ENCODE peak calls at places on chromosomes 16 and 17, in eight cellular contexts. R is kidney, O is hepatocyte, M is left lung, Y is HCT116, B is suprapubic skin, L is ovary, H is prostate gland. I is an unnamed sample.

GRCh38 chr16:84281077-84281476 is 13.6 kb upstream of the WFDC1 start:
- DNase-seq in B (no peak), O (no peak), R (peak; percentile 22), H (no peak), L (no peak), Y (peak; percentile 78), M (no peak), I (no peak)

GRCh38 chr17:80416260-80416939 is 1.4 kb downstream of the ENDOV start:
- DNase-seq in M (no peak), L (peak; percentile 9), Y (no peak), H (no peak), R (no peak), B (no peak), O (no peak), I (no peak)

GRCh38 chr16:81374514-81374913 is 59.8 kb downstream of the GAN start:
- DNase-seq in R (no peak), Y (no peak), L (no peak), H (no peak), B (no peak), O (no peak), M (no peak), I (no peak)

GRCh38 chr17:63932008-63932561 is at the start of gene CD79B:
- DNase-seq in O (no peak), Y (no peak), H (no peak), R (peak; percentile 75), B (no peak), L (no peak), M (no peak), I (no peak)

GRCh38 chr16:64459821-64460220 is 662.0 kb downstream of the CDH11 start:
- DNase-seq in L (peak; percentile 33), B (no peak), H (no peak), O (peak; percentile 16), M (no peak), Y (no peak), R (no peak), I (no peak)

GRCh38 chr17:75635610-75636202 is 2.5 kb downstream of the SMIM5 start:
- DNase-seq in R (peak; percentile 75), O (no peak), M (no peak), B (no peak), H (no peak), L (peak; percentile 19), Y (no peak), I (peak; percentile 33)

GRCh38 chr17:15659236-15659635 is 24.9 kb downstream of the TRIM16 start:
- DNase-seq in R (no peak), M (no peak), Y (no peak), B (no peak), H (no peak), L (no peak), O (no peak), I (no peak)

GRCh38 chr16:50296807-50297206 is 30.5 kb downstream of the ADCY7 start:
- DNase-seq in Y (no peak), M (peak; percentile 18), B (peak; percentile 61), R (peak; percentile 58), O (no peak), L (peak; percentile 0), H (no peak), I (no peak)

DNA sequence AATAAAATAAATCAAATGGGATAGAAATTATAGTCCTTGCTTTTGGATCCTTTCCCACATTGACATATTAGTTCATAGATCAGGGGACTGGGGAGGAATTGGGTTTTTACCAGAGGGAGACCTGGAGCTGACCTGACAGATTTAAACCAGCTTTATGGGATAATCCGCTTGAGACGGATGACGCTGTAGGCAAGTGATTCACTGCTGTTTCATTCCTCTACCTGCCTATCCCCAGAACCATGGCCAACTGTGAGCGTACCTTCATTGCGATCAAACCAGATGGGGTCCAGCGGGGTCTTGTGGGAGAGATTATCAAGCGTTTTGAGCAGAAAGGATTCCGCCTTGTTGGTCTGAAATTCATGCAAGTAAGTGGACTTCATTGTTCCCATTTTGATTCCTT is 2.1 kb downstream of the NME1 start:
- DNase-seq in Y (no peak), L (no peak), R (no peak), B (no peak), H (no peak), O (no peak), M (no peak), I (no peak)
- H3K36me3 ChIP-seq in Y (peaks cover 39% of the 10 kb centered on the region), L (no peaks in the 10 kb centered on the region), R (peaks cover 5% of the 10 kb centered on the region), B (peaks cover 22% of the 10 kb centered on the region), H (no peaks in the 10 kb centered on the region), O (no peaks in the 10 kb centered on the region), M (peaks cover 39% of the 10 kb centered on the region), I (no peaks in the 10 kb centered on the region)

GRCh38 chr17:19412510-19412909 is 1.5 kb downstream of the RNF112 start:
- DNase-seq in B (no peak), M (no peak), O (no peak), Y (no peak), H (no peak), R (no peak), L (no peak), I (no peak)

GRCh38 chr17:19410101-19410500 is 931 bp upstream of the RNF112 start:
- DNase-seq in B (no peak), Y (no peak), M (no peak), O (no peak), R (no peak), H (no peak), L (no peak), I (no peak)

GRCh38 chr17:19411641-19412040 is 609 bp downstream of the RNF112 start:
- DNase-seq in M (no peak), Y (no peak), O (no peak), H (no peak), B (no peak), R (no peak), L (no peak), I (no peak)

GRCh38 chr17:19409509-19409908 is 1.5 kb upstream of the RNF112 start:
- DNase-seq in H (no peak), B (no peak), R (no peak), Y (peak; percentile 64), O (peak; percentile 50), L (no peak), M (no peak), I (no peak)

DNA sequence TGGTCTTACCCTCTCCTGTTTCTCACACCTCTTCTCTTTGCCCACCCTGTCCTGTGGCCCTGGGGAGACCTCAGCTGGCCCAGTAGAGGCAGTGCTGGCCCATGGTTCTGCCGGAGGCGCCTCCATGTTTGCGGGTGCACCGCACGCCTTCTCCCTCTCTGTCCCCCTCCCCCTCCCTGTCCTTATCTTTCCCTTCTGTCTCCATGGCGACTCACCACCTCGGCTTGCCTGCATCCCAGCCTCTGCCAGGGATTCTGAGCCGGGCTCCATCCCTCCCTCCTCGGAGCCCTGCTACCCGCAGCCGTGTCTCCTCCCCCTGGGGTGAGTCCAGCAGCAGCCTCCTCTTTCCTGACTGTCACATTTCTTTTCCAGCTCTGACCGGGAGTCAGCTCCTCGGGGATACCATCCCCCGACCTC is at the start of gene RNF112:
- DNase-seq in R (no peak), Y (no peak), B (no peak), L (no peak), H (no peak), M (no peak), O (peak; percentile 55), I (no peak)
- TF ChIP-seq CTCF in R (no peak), Y (no peak), B (no peak), L (no peak), H (no peak), M (no peak), O (no peak), I (no peak)

GRCh38 chr17:55238197-55238930 is 26.4 kb upstream of the HLF start:
- DNase-seq in R (peak; percentile 98), L (peak; percentile 98), Y (peak; percentile 92), H (peak; percentile 94), O (peak; percentile 99), M (peak; percentile 90), B (peak; percentile 96), I (peak; percentile 95)
- H3K27ac ChIP-seq in R (peak overlapping the region; percentile 57), L (peak overlapping the region; percentile 87), Y (peak overlapping the region; percentile 59), H (peak overlapping the region; percentile 79), O (no peak overlapping the region), M (peak overlapping the region; percentile 79), B (peak overlapping the region; percentile 87), I (peak overlapping the region; percentile 63)

GRCh38 chr17:78687944-78688343 is 94.1 kb downstream of the CYTH1 start:
- DNase-seq in H (no peak), Y (no peak), M (no peak), B (no peak), R (no peak), L (no peak), O (no peak), I (no peak)

GRCh38 chr17:78683031-78683961 is 98.8 kb downstream of the CYTH1 start:
- DNase-seq in R (no peak), B (no peak), L (no peak), O (no peak), M (no peak), H (no peak), Y (no peak), I (peak; percentile 12)

GRCh38 chr17:78684026-78684425 is 98.0 kb downstream of the CYTH1 start:
- DNase-seq in Y (no peak), O (no peak), B (no peak), H (no peak), M (no peak), L (no peak), R (no peak), I (peak; percentile 10)

GRCh38 chr17:78689029-78689428 is 93.0 kb downstream of the CYTH1 start:
- DNase-seq in B (no peak), R (no peak), M (no peak), O (no peak), H (no peak), Y (no peak), L (no peak), I (no peak)

GRCh38 chr17:78687125-78687524 is 94.9 kb downstream of the CYTH1 start:
- DNase-seq in H (no peak), B (no peak), R (no peak), M (no peak), Y (no peak), L (no peak), O (no peak), I (no peak)
- H3K36me3 ChIP-seq in H (peaks cover 5% of the 10 kb centered on the region), B (peaks cover 70% of the 10 kb centered on the region), R (peaks cover 18% of the 10 kb centered on the region), M (peaks cover 91% of the 10 kb centered on the region), Y (no peaks in the 10 kb centered on the region), L (no peaks in the 10 kb centered on the region), O (no peaks in the 10 kb centered on the region), I (peaks cover 14% of the 10 kb centered on the region)

DNA sequence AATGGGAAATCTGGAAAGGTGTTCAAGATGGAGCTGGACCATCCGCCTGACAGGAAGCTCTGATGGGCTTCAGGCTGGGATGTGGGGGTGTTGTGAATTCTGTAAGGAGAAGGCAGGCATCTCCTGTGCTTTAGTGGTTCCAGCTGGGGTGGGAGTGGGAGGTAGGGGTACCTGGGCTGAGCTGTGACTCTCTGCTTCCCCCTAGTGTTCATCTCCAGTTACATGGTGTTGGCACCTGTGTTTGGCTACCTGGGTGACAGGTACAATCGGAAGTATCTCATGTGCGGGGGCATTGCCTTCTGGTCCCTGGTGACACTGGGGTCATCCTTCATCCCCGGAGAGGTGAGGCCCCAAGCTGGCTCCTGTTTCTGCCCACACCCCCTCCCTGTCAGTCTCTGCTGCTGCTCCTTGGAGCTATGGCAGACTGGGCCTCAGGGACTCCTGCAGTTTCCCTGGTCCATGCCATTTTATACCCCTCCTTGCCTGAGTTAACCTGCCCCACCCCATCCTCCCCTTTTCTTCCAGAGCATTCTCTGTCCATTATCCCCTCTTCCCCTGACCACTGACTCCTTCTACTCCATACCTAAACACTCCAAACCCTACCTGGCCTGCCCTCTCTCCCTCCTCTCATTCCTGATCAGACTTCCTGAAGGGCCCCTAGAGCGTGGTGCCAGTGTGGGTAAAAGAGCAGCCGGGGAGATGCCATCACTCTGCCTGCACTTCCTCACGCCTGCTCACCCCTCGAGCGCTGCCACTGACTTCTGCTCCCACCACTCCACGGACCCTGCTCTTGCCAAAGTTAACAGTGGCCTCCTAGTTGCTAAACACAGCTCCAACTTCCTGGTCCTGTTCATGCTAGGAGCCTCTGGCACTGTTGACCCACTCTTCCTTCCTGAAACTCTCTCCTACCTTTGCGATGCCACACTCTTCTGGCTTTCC is 3.4 kb downstream of the SPNS1 start:
- DNase-seq in L (no peak), Y (no peak), R (no peak), B (no peak), H (no peak), M (no peak), O (peak; percentile 50), I (no peak)
- TF ChIP-seq CTCF in L (no peak), Y (peak; percentile 79), R (peak; percentile 41), B (no peak), H (peak; percentile 21), M (no peak), O (peak; percentile 44), I (peak; percentile 56)